ENCODE peak calls at places on chromosomes 6 and 20, in four cellular contexts. One of them, this sample, is unnamed.
A peak's percentile ranks its signal among the peaks of the same experiment; 100 is the strongest.

GRCh38 chr6:2968600-2969135 is 2.7 kb downstream of the SERPINB6 start:
- DNase-seq in body of pancreas: no peak
- DNase-seq in effector memory CD4-positive, alpha-beta T cell: no peak
- DNase-seq in aorta: no peak
- DNase-seq in this sample: no peak

GRCh38 chr6:130725551-130725950 is 101.7 kb upstream of the SMLR1 start:
- DNase-seq in body of pancreas: no peak
- DNase-seq in effector memory CD4-positive, alpha-beta T cell: no peak
- DNase-seq in aorta: no peak
- DNase-seq in this sample: no peak

GRCh38 chr6:66264376-66264775 is 557.4 kb upstream of the EYS start:
- DNase-seq in body of pancreas: no peak
- DNase-seq in effector memory CD4-positive, alpha-beta T cell: no peak
- DNase-seq in aorta: no peak
- DNase-seq in this sample: no peak

GRCh38 chr6:147741419-147741818 is 232.9 kb downstream of the SAMD5 start:
- DNase-seq in body of pancreas: no peak
- DNase-seq in effector memory CD4-positive, alpha-beta T cell: no peak
- DNase-seq in aorta: no peak
- DNase-seq in this sample: no peak

GRCh38 chr6:118565317-118565960 is 17.3 kb downstream of the PLN start:
- DNase-seq in body of pancreas: no peak
- DNase-seq in effector memory CD4-positive, alpha-beta T cell: no peak
- DNase-seq in aorta: no peak
- DNase-seq in this sample: no peak

GRCh38 chr20:14807224-14807623 is 469.8 kb upstream of the FLRT3 start:
- DNase-seq in body of pancreas: no peak
- DNase-seq in effector memory CD4-positive, alpha-beta T cell: no peak
- DNase-seq in aorta: no peak
- DNase-seq in this sample: no peak

GRCh38 chr6:125812394-125813231 is 21.9 kb downstream of the NCOA7 start:
- DNase-seq in body of pancreas: no peak
- DNase-seq in effector memory CD4-positive, alpha-beta T cell: no peak
- DNase-seq in aorta: no peak
- DNase-seq in this sample: peak; percentile 98

GRCh38 chr6:157229733-157230132 is 93.6 kb downstream of the TMEM242 start:
- DNase-seq in body of pancreas: no peak
- DNase-seq in effector memory CD4-positive, alpha-beta T cell: no peak
- DNase-seq in aorta: no peak
- DNase-seq in this sample: no peak

GRCh38 chr6:18528084-18528743 is 141.1 kb downstream of the RNF144B start:
- DNase-seq in body of pancreas: no peak
- DNase-seq in effector memory CD4-positive, alpha-beta T cell: no peak
- DNase-seq in aorta: no peak
- DNase-seq in this sample: peak; percentile 24

GRCh38 chr6:25017486-25017885 is 81.7 kb upstream of the RIPOR2 start:
- DNase-seq in body of pancreas: no peak
- DNase-seq in effector memory CD4-positive, alpha-beta T cell: no peak
- DNase-seq in aorta: no peak
- DNase-seq in this sample: no peak

GRCh38 chr20:38136421-38137245 is 28.4 kb downstream of the TGM2 start:
- DNase-seq in body of pancreas: no peak
- DNase-seq in effector memory CD4-positive, alpha-beta T cell: no peak
- DNase-seq in aorta: peak; percentile 32
- DNase-seq in this sample: no peak

GRCh38 chr20:48606117-48606840 is 221.5 kb downstream of the PREX1 start:
- DNase-seq in body of pancreas: no peak
- DNase-seq in effector memory CD4-positive, alpha-beta T cell: no peak
- DNase-seq in aorta: no peak
- DNase-seq in this sample: no peak

GRCh38 chr20:61849822-61850221 is 215.9 kb downstream of the TAF4 start:
- DNase-seq in body of pancreas: no peak
- DNase-seq in effector memory CD4-positive, alpha-beta T cell: no peak
- DNase-seq in aorta: no peak
- DNase-seq in this sample: no peak

GRCh38 chr20:61847986-61848385 is 217.7 kb downstream of the TAF4 start:
- DNase-seq in body of pancreas: no peak
- DNase-seq in effector memory CD4-positive, alpha-beta T cell: no peak
- DNase-seq in aorta: no peak
- DNase-seq in this sample: no peak

GRCh38 chr20:61848851-61849250 is 216.8 kb downstream of the TAF4 start:
- DNase-seq in body of pancreas: no peak
- DNase-seq in effector memory CD4-positive, alpha-beta T cell: no peak
- DNase-seq in aorta: no peak
- DNase-seq in this sample: no peak

GRCh38 chr20:61850457-61850856 is 215.2 kb downstream of the TAF4 start:
- DNase-seq in body of pancreas: no peak
- DNase-seq in effector memory CD4-positive, alpha-beta T cell: no peak
- DNase-seq in aorta: peak; percentile 8
- DNase-seq in this sample: no peak

GRCh38 chr20:61849376-61849775 is 216.3 kb downstream of the TAF4 start:
- DNase-seq in body of pancreas: no peak
- DNase-seq in effector memory CD4-positive, alpha-beta T cell: no peak
- DNase-seq in aorta: no peak
- DNase-seq in this sample: no peak
- H3K4me1 ChIP-seq in body of pancreas: no peaks in the 10 kb centered on the region
- H3K4me1 ChIP-seq in effector memory CD4-positive, alpha-beta T cell: no peaks in the 10 kb centered on the region
- H3K4me1 ChIP-seq in aorta: no peaks in the 10 kb centered on the region
- H3K4me1 ChIP-seq in this sample: no peaks in the 10 kb centered on the region

GRCh38 chr6:36127462-36128016 is 2.8 kb upstream of the MAPK13 start:
- DNase-seq in body of pancreas: peak; percentile 26
- DNase-seq in effector memory CD4-positive, alpha-beta T cell: no peak
- DNase-seq in aorta: peak; percentile 87
- DNase-seq in this sample: peak; percentile 87
- H3K4me1 ChIP-seq in body of pancreas: peaks cover 33% of the 10 kb centered on the region
- H3K4me1 ChIP-seq in effector memory CD4-positive, alpha-beta T cell: peaks cover 48% of the 10 kb centered on the region
- H3K4me1 ChIP-seq in aorta: no peaks in the 10 kb centered on the region
- H3K4me1 ChIP-seq in this sample: peaks cover 44% of the 10 kb centered on the region

DNA sequence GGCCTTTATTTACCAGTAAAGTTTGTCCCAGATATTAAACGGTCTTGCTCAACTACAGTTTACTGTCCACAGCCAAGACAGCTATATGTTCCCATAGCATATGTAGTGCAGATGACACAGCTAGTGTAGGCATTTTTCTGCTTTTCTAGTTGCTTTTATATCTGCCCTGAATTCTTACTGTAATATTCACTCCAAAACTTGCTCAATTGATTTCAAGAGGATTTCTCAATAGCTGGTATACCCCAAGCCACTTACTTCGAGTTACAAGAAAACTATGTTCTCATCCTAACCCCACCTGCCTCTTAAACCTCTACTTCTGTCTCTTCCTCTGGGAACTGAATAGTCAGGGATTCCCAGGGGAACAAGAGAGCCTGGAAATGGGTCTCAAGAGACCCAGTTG is 18.9 kb upstream of the ROS1 start:
- DNase-seq in body of pancreas: no peak
- DNase-seq in effector memory CD4-positive, alpha-beta T cell: no peak
- DNase-seq in aorta: no peak
- DNase-seq in this sample: no peak
- H3K4me1 ChIP-seq in body of pancreas: no peaks in the 10 kb centered on the region
- H3K4me1 ChIP-seq in effector memory CD4-positive, alpha-beta T cell: no peaks in the 10 kb centered on the region
- H3K4me1 ChIP-seq in aorta: peaks cover 4% of the 10 kb centered on the region
- H3K4me1 ChIP-seq in this sample: peaks cover 6% of the 10 kb centered on the region

GRCh38 chr6:37135835-37136694 is 33.9 kb upstream of the PIM1 start:
- DNase-seq in body of pancreas: no peak
- DNase-seq in effector memory CD4-positive, alpha-beta T cell: no peak
- DNase-seq in aorta: no peak
- DNase-seq in this sample: peak; percentile 31

GRCh38 chr6:37139223-37139962 is 30.6 kb upstream of the PIM1 start:
- DNase-seq in body of pancreas: no peak
- DNase-seq in effector memory CD4-positive, alpha-beta T cell: no peak
- DNase-seq in aorta: no peak
- DNase-seq in this sample: no peak

GRCh38 chr6:37136821-37137200 is 33.1 kb upstream of the PIM1 start:
- DNase-seq in body of pancreas: no peak
- DNase-seq in effector memory CD4-positive, alpha-beta T cell: no peak
- DNase-seq in aorta: no peak
- DNase-seq in this sample: no peak

GRCh38 chr6:37137201-37137880 is 32.6 kb upstream of the PIM1 start:
- DNase-seq in body of pancreas: no peak
- DNase-seq in effector memory CD4-positive, alpha-beta T cell: no peak
- DNase-seq in aorta: peak; percentile 53
- DNase-seq in this sample: peak; percentile 96

DNA sequence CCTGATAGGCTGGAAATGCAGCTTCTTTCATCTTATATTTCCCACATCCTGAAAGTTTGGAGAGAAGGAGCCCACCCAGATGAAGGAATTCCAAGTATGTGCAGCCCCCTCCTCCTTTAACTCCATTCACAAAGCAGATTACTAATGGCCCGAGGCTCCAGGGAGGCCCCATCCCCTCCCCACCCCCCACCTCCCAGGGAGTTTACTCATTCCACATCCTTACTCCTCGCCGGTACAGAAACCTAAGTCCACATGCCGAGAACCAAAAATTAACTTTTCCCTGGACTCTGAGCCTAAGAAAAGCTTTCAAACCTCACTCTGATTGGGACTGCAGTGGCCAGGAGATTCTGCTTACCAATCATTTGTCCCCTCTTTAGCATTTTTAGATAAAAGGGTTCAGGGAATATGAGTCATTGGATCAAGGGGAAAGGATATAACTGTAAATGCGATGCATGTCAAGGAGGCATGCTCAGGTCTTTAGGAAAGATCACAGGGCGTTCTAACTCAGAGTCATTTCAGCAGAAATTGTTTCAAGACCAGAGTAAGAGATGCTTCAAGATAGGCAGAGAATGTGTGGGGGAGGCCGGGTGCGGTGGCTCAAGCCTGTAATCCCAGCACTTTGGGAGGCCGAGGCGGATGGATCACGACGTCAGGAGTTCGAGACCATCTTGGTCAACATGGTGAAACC is 31.9 kb upstream of the PIM1 start:
- DNase-seq in body of pancreas: no peak
- DNase-seq in effector memory CD4-positive, alpha-beta T cell: no peak
- DNase-seq in aorta: no peak
- DNase-seq in this sample: no peak
- H3K4me1 ChIP-seq in body of pancreas: peaks cover 19% of the 10 kb centered on the region
- H3K4me1 ChIP-seq in effector memory CD4-positive, alpha-beta T cell: peaks cover 19% of the 10 kb centered on the region
- H3K4me1 ChIP-seq in aorta: peaks cover 5% of the 10 kb centered on the region
- H3K4me1 ChIP-seq in this sample: peaks cover 44% of the 10 kb centered on the region

This sample was measured in endothelial cell of umbilical vein.